ENCODE peak calls at places on chromosomes 12 and 14, in nine cellular contexts. Y is pancreas; B is fibroblast of mammary gland; R is CD8-positive, alpha-beta T cell; E is cardiac fibroblast; Q is HepG2; C is bronchial epithelial cell; L is transverse colon; N is left ventricle myocardium inferior. P is an unnamed sample.

GRCh38 chr14:61889914-61890351 is 127.7 kb downstream of the SNAPC1 start:
- DNase-seq in Y (no peak), B (no peak), R (no peak), E (no peak), Q (no peak), C (no peak), L (no peak), N (no peak), P (no peak)

GRCh38 chr12:15688838-15689237 is 100.3 kb downstream of the EPS8 start:
- DNase-seq in Y (no peak), B (no peak), R (no peak), E (peak), Q (no peak), C (no peak), L (no peak), N (no peak), P (no peak)

GRCh38 chr12:5083955-5084849 is 40.5 kb downstream of the KCNA5 start:
- DNase-seq in Y (peak), B (peak), R (no peak), E (peak), Q (peak), C (peak), L (no peak), N (no peak), P (peak)

GRCh38 chr12:63042646-63043045 is 107.7 kb upstream of the PPM1H start:
- DNase-seq in Y (no peak), B (no peak), R (no peak), E (peak), Q (no peak), C (peak), L (no peak), N (no peak), P (no peak)

GRCh38 chr12:9961106-9961505 is 10.1 kb upstream of the CLEC12A start:
- DNase-seq in Y (no peak), B (no peak), R (no peak), E (no peak), Q (no peak), C (no peak), L (no peak), N (no peak), P (no peak)

GRCh38 chr14:100566119-100566518 is 21.1 kb downstream of the BEGAIN start:
- DNase-seq in Y (peak), B (no peak), R (no peak), E (no peak), Q (no peak), C (no peak), L (peak), N (no peak), P (no peak)

GRCh38 chr12:90574676-90575075 is 380.3 kb downstream of the CCER1 start:
- DNase-seq in Y (no peak), B (no peak), R (no peak), E (no peak), Q (no peak), C (peak), L (no peak), N (no peak), P (no peak)

GRCh38 chr12:4379410-4379809 is at the start of gene FGF23:
- DNase-seq in Y (no peak), B (peak), R (no peak), E (peak), Q (peak), C (no peak), L (no peak), N (no peak), P (no peak)

GRCh38 chr12:19082365-19082911 is 47.1 kb upstream of the PLEKHA5 start:
- DNase-seq in Y (no peak), B (no peak), R (no peak), E (no peak), Q (no peak), C (no peak), L (no peak), N (no peak), P (no peak)

GRCh38 chr14:87084908-87085307 is 908.1 kb downstream of the GALC start:
- DNase-seq in Y (no peak), B (no peak), R (no peak), E (no peak), Q (no peak), C (no peak), L (no peak), N (no peak), P (no peak)

GRCh38 chr12:32115404-32116104 is 8.9 kb downstream of the BICD1 start:
- DNase-seq in Y (peak), B (peak), R (no peak), E (peak), Q (no peak), C (peak), L (peak), N (peak), P (peak)

GRCh38 chr12:84856156-84856900 is 56.3 kb downstream of the SLC6A15 start:
- DNase-seq in Y (no peak), B (peak), R (no peak), E (peak), Q (no peak), C (peak), L (no peak), N (no peak), P (no peak)

GRCh38 chr12:56104815-56105476 is 587 bp downstream of the PA2G4 start:
- DNase-seq in Y (no peak), B (peak), R (peak), E (peak), Q (no peak), C (no peak), L (no peak), N (no peak), P (no peak)

GRCh38 chr12:56601503-56601902 is 28.6 kb downstream of the BAZ2A start:
- DNase-seq in Y (no peak), B (no peak), R (peak), E (no peak), Q (no peak), C (no peak), L (peak), N (no peak), P (no peak)

GRCh38 chr12:5921027-5921909 is 23.8 kb downstream of the ANO2 start:
- DNase-seq in Y (no peak), B (no peak), R (no peak), E (no peak), Q (no peak), C (no peak), L (no peak), N (no peak), P (no peak)

GRCh38 chr14:47917344-47917954 is 242.0 kb upstream of the MDGA2 start:
- DNase-seq in Y (no peak), B (peak), R (no peak), E (peak), Q (peak), C (peak), L (no peak), N (no peak), P (no peak)

GRCh38 chr14:37215345-37215744 is 17.6 kb downstream of the MIPOL1 start:
- DNase-seq in Y (no peak), B (no peak), R (no peak), E (no peak), Q (no peak), C (no peak), L (no peak), N (no peak), P (no peak)

GRCh38 chr12:43480591-43480990 is 71.4 kb downstream of the ADAMTS20 start:
- DNase-seq in Y (no peak), B (no peak), R (no peak), E (no peak), Q (no peak), C (no peak), L (no peak), N (no peak), P (no peak)

GRCh38 chr14:42222924-42223471 is 616.3 kb downstream of the LRFN5 start:
- DNase-seq in Y (no peak), B (peak), R (no peak), E (peak), Q (no peak), C (peak), L (peak), N (no peak), P (peak)

GRCh38 chr14:104294628-104294982 is 156.2 kb downstream of the KIF26A start:
- DNase-seq in Y (peak), B (no peak), R (no peak), E (no peak), Q (no peak), C (no peak), L (peak), N (peak), P (no peak)

GRCh38 chr14:88995437-88996198 is 171.2 kb downstream of the TTC8 start:
- DNase-seq in Y (no peak), B (peak), R (no peak), E (peak), Q (no peak), C (peak), L (no peak), N (no peak), P (peak)

GRCh38 chr12:57213068-57213715 is 3.4 kb upstream of the NXPH4 start:
- DNase-seq in Y (peak), B (peak), R (peak), E (peak), Q (peak), C (peak), L (peak), N (peak), P (peak)

GRCh38 chr14:74135386-74135785 is 50.6 kb downstream of the LIN52 start:
- DNase-seq in Y (no peak), B (peak), R (no peak), E (peak), Q (no peak), C (no peak), L (no peak), N (no peak), P (peak)

GRCh38 chr14:54114941-54115340 is 158.3 kb upstream of the BMP4 start:
- DNase-seq in Y (no peak), B (no peak), R (no peak), E (no peak), Q (no peak), C (no peak), L (no peak), N (no peak), P (no peak)

GRCh38 chr12:82437744-82438143 is 79.4 kb downstream of the METTL25 start:
- DNase-seq in Y (no peak), B (no peak), R (no peak), E (no peak), Q (no peak), C (no peak), L (no peak), N (no peak), P (no peak)

GRCh38 chr12:71007025-71007424 is 86.5 kb upstream of the PTPRR start:
- DNase-seq in Y (no peak), B (no peak), R (no peak), E (no peak), Q (no peak), C (no peak), L (no peak), N (no peak), P (no peak)

GRCh38 chr14:90850487-90850886 is 34.3 kb upstream of the TTC7B start:
- DNase-seq in Y (no peak), B (no peak), R (no peak), E (peak), Q (peak), C (peak), L (no peak), N (no peak), P (no peak)

GRCh38 chr14:99687284-99688209 is 3.4 kb downstream of the CYP46A1 start:
- DNase-seq in Y (no peak), B (no peak), R (peak), E (no peak), Q (peak), C (peak), L (no peak), N (no peak), P (no peak)

GRCh38 chr14:89417111-89417468 is at the start of gene FOXN3:
- DNase-seq in Y (peak), B (peak), R (peak), E (peak), Q (peak), C (peak), L (peak), N (peak), P (peak)

GRCh38 chr14:32259368-32260013 is 56.4 kb upstream of the RNU6-8 start:
- DNase-seq in Y (no peak), B (peak), R (no peak), E (peak), Q (peak), C (peak), L (no peak), N (no peak), P (peak)

GRCh38 chr14:89466939-89467338 is 49.9 kb upstream of the FOXN3 start:
- DNase-seq in Y (no peak), B (no peak), R (no peak), E (no peak), Q (no peak), C (no peak), L (no peak), N (peak), P (no peak)

GRCh38 chr12:12724421-12725085 is 7.4 kb downstream of the CDKN1B start:
- DNase-seq in Y (no peak), B (no peak), R (no peak), E (peak), Q (no peak), C (peak), L (no peak), N (no peak), P (no peak)

GRCh38 chr14:56147980-56148901 is 30.0 kb downstream of the PELI2 start:
- DNase-seq in Y (no peak), B (no peak), R (no peak), E (no peak), Q (no peak), C (no peak), L (no peak), N (no peak), P (no peak)

GRCh38 chr14:94354638-94355185 is 31.6 kb upstream of the SERPINA6 start:
- DNase-seq in Y (no peak), B (no peak), R (no peak), E (no peak), Q (no peak), C (no peak), L (no peak), N (no peak), P (no peak)

GRCh38 chr14:99718811-99719192 is 34.7 kb downstream of the CYP46A1 start:
- DNase-seq in Y (no peak), B (no peak), R (no peak), E (no peak), Q (no peak), C (no peak), L (no peak), N (no peak), P (no peak)

GRCh38 chr14:57871487-57872080 is 5.7 kb upstream of the SLC35F4 start:
- DNase-seq in Y (no peak), B (peak), R (no peak), E (peak), Q (peak), C (peak), L (no peak), N (no peak), P (peak)

DNA sequence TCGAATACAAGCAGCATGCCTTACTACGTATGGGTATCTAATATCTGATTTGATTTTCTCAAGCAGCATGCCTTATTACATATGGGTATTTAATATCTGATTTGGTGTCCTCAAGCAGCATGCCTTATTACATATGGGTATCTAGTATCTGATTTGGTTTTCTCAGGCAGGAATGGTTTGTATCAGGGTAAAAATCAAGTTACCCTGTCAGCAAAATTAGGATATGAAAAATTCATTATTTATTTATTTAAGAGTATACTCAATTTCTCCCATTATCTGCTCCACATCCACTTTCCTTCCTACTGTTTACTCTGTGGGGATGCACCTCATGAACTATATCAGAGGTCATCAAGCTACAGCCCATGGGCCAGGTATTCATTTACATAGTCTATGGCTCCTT is 21.9 kb downstream of the ZNF891 start:
- DNase-seq in Y (no peak), B (no peak), R (no peak), E (no peak), Q (no peak), C (no peak), L (no peak), N (no peak), P (no peak)
- TF ChIP-seq CTCF in Y (no peak), B (no peak), R (no peak), E (no peak), Q (no peak), C (no peak), L (no peak), N (no peak), P (no peak)

GRCh38 chr14:64823305-64823985 is 56.3 kb downstream of the SPTB start:
- DNase-seq in Y (peak), B (peak), R (peak), E (peak), Q (peak), C (peak), L (peak), N (peak), P (no peak)
- H3K4me3 ChIP-seq in Y (no peak), B (no peak), R (no peak), E (no peak), Q (no peak), C (no peak), L (no peak), N (no peak), P (no peak)

GRCh38 chr12:48903982-48904411 is 21.3 kb downstream of the FKBP11 start:
- DNase-seq in Y (peak), B (peak), R (peak), E (peak), Q (peak), C (peak), L (peak), N (peak), P (no peak)
- TF ChIP-seq CTCF in Y (peak), B (peak), R (peak), E (peak), Q (peak), C (peak), L (peak), N (peak), P (peak)

GRCh38 chr14:70018713-70019201 is 139.5 kb downstream of the SMOC1 start:
- DNase-seq in Y (no peak), B (peak), R (no peak), E (no peak), Q (no peak), C (no peak), L (peak), N (peak), P (no peak)
- H3K4me3 ChIP-seq in Y (no peak), B (no peak), R (no peak), E (no peak), Q (no peak), C (no peak), L (no peak), N (peak), P (no peak)

DNA sequence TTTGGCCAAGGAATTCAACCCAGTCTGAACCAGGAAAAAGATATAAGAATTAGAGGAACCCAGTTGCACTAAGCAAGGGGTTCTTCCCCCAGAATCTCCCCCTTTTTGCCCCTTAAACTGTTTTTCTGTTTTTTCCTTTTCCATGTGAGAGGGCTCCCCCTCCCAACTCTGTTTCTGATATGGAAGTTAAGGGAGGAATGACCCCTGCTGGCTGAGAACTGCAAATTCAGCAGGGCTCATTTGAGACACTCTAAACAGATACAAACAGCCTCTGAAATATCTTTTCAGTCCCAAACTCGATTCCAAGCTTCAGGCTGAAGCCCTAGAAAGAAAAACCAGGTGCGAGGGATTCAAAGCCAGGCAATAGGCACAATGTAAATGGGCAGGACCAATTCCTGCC is 132.7 kb downstream of the SLC41A2 start:
- DNase-seq in Y (no peak), B (peak), R (no peak), E (peak), Q (no peak), C (no peak), L (no peak), N (no peak), P (no peak)
- TF ChIP-seq CTCF in Y (no peak), B (peak), R (no peak), E (peak), Q (no peak), C (peak), L (no peak), N (no peak), P (peak)

P was measured in AG09309.